ENCODE peak calls at places on chromosome 12, in six cellular contexts. One of them, this sample, is unnamed.

GRCh38 chr12:563250-563781 is 99.9 kb downstream of the NINJ2 start:
- DNase-seq in GM23248: no peak
- DNase-seq in HCT116: no peak
- DNase-seq in neural progenitor cell: no peak
- DNase-seq in PC-3: no peak
- DNase-seq in SK-N-SH: no peak
- DNase-seq in this sample: no peak

GRCh38 chr12:71636704-71637115 is 26.9 kb downstream of the ZFC3H1 start:
- DNase-seq in GM23248: peak; percentile 86
- DNase-seq in HCT116: peak; percentile 57
- DNase-seq in neural progenitor cell: peak; percentile 91
- DNase-seq in PC-3: peak; percentile 84
- DNase-seq in SK-N-SH: peak; percentile 53
- DNase-seq in this sample: peak; percentile 76

GRCh38 chr12:113189361-113189760 is 3.8 kb downstream of the RITA1 start:
- DNase-seq in GM23248: no peak
- DNase-seq in HCT116: no peak
- DNase-seq in neural progenitor cell: no peak
- DNase-seq in PC-3: no peak
- DNase-seq in SK-N-SH: no peak
- DNase-seq in this sample: no peak

GRCh38 chr12:84161296-84161695 is 751.3 kb downstream of the SLC6A15 start:
- DNase-seq in GM23248: no peak
- DNase-seq in HCT116: no peak
- DNase-seq in neural progenitor cell: no peak
- DNase-seq in PC-3: no peak
- DNase-seq in SK-N-SH: no peak
- DNase-seq in this sample: no peak

GRCh38 chr12:49133014-49133413 is 1.8 kb upstream of the TUBA1B start:
- DNase-seq in GM23248: peak; percentile 56
- DNase-seq in HCT116: no peak
- DNase-seq in neural progenitor cell: no peak
- DNase-seq in PC-3: no peak
- DNase-seq in SK-N-SH: peak; percentile 45
- DNase-seq in this sample: no peak

GRCh38 chr12:69655616-69656336 is 43.3 kb downstream of the BEST3 start:
- DNase-seq in GM23248: peak; percentile 90
- DNase-seq in HCT116: no peak
- DNase-seq in neural progenitor cell: no peak
- DNase-seq in PC-3: peak; percentile 9
- DNase-seq in SK-N-SH: no peak
- DNase-seq in this sample: no peak

GRCh38 chr12:121592323-121592722 is 11.5 kb upstream of the KDM2B start:
- DNase-seq in GM23248: no peak
- DNase-seq in HCT116: no peak
- DNase-seq in neural progenitor cell: no peak
- DNase-seq in PC-3: no peak
- DNase-seq in SK-N-SH: no peak
- DNase-seq in this sample: no peak

GRCh38 chr12:128644664-128645296 is 179.0 kb downstream of the SLC15A4 start:
- DNase-seq in GM23248: no peak
- DNase-seq in HCT116: no peak
- DNase-seq in neural progenitor cell: peak; percentile 69
- DNase-seq in PC-3: peak; percentile 45
- DNase-seq in SK-N-SH: peak; percentile 30
- DNase-seq in this sample: no peak

GRCh38 chr12:106139422-106140141 is 828 bp upstream of the NUAK1 start:
- DNase-seq in GM23248: peak; percentile 91
- DNase-seq in HCT116: peak; percentile 56
- DNase-seq in neural progenitor cell: peak; percentile 93
- DNase-seq in PC-3: peak; percentile 72
- DNase-seq in SK-N-SH: no peak
- DNase-seq in this sample: peak; percentile 74

GRCh38 chr12:53695148-53696138 is 19.6 kb upstream of the ATP5MC2 start:
- DNase-seq in GM23248: peak; percentile 92
- DNase-seq in HCT116: peak; percentile 36
- DNase-seq in neural progenitor cell: peak; percentile 82
- DNase-seq in PC-3: peak; percentile 16
- DNase-seq in SK-N-SH: peak; percentile 48
- DNase-seq in this sample: no peak
- H2AFZ ChIP-seq in GM23248: peak overlapping the region; percentile 49
- H2AFZ ChIP-seq in HCT116: peak overlapping the region; percentile 96
- H2AFZ ChIP-seq in neural progenitor cell: peak overlapping the region; percentile 58
- H2AFZ ChIP-seq in PC-3: peak overlapping the region; percentile 58
- H2AFZ ChIP-seq in SK-N-SH: no peak overlapping the region
- H2AFZ ChIP-seq in this sample: no peak overlapping the region

GRCh38 chr12:10363922-10364838 is 25.7 kb downstream of the KLRK1 start:
- DNase-seq in GM23248: peak; percentile 66
- DNase-seq in HCT116: no peak
- DNase-seq in neural progenitor cell: peak; percentile 41
- DNase-seq in PC-3: peak; percentile 40
- DNase-seq in SK-N-SH: no peak
- DNase-seq in this sample: peak; percentile 51

GRCh38 chr12:10363665-10363921 is 26.2 kb downstream of the KLRK1 start:
- DNase-seq in GM23248: no peak
- DNase-seq in HCT116: no peak
- DNase-seq in neural progenitor cell: no peak
- DNase-seq in PC-3: no peak
- DNase-seq in SK-N-SH: no peak
- DNase-seq in this sample: no peak

GRCh38 chr12:10364839-10365681 is 24.8 kb downstream of the KLRK1 start:
- DNase-seq in GM23248: peak; percentile 88
- DNase-seq in HCT116: peak; percentile 71
- DNase-seq in neural progenitor cell: peak; percentile 45
- DNase-seq in PC-3: peak; percentile 79
- DNase-seq in SK-N-SH: peak; percentile 33
- DNase-seq in this sample: peak; percentile 67

GRCh38 chr12:10366875-10367274 is 23.0 kb downstream of the KLRK1 start:
- DNase-seq in GM23248: peak; percentile 63
- DNase-seq in HCT116: no peak
- DNase-seq in neural progenitor cell: no peak
- DNase-seq in PC-3: peak; percentile 49
- DNase-seq in SK-N-SH: no peak
- DNase-seq in this sample: no peak

GRCh38 chr12:10365716-10366433 is 24.0 kb downstream of the KLRK1 start:
- DNase-seq in GM23248: peak; percentile 42
- DNase-seq in HCT116: peak; percentile 26
- DNase-seq in neural progenitor cell: peak; percentile 3
- DNase-seq in PC-3: peak; percentile 28
- DNase-seq in SK-N-SH: no peak
- DNase-seq in this sample: no peak
- H3K9ac ChIP-seq in GM23248: peak overlapping the region; percentile 78
- H3K9ac ChIP-seq in HCT116: peak overlapping the region; percentile 65
- H3K9ac ChIP-seq in neural progenitor cell: no peak overlapping the region
- H3K9ac ChIP-seq in PC-3: peak overlapping the region; percentile 61
- H3K9ac ChIP-seq in SK-N-SH: no peak overlapping the region
- H3K9ac ChIP-seq in this sample: no peak overlapping the region

DNA sequence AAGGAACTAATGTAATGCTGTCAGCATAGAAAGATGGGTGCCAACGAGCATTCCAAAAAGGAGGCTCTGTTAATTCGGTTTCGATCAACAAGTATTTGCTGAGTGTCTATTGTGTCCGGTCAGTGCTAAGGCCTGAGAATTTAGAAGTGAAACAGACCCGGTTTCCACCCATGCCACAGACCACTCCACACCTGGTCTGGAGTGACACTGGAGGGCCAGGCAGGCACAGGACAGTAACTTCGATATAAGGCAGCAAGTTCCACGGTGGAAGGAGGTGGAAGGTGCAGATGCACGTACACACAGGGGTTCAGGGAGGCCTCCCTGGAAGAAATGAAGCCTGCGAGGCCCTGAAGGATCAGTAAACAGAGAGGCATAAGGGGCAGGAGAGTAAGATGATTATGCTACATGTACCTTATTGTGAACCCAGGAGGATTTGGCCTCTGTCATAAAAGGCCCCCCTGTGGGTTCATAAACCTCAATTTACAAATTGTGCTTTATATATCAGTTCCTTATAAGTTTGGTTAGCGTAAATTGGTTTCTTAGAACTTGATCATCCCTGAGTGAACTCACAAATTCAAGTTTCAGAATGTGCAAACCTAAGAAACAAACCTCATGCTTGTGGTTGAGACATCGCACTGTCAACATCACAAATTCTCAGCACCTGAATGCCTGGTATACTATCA is 25.9 kb downstream of the SSH1 start:
- DNase-seq in GM23248: no peak
- DNase-seq in HCT116: no peak
- DNase-seq in neural progenitor cell: no peak
- DNase-seq in PC-3: no peak
- DNase-seq in SK-N-SH: no peak
- DNase-seq in this sample: peak; percentile 60
- TF ChIP-seq EZH2phosphoT487 in GM23248: no peak
- TF ChIP-seq EZH2phosphoT487 in HCT116: no peak
- TF ChIP-seq EZH2phosphoT487 in neural progenitor cell: no peak
- TF ChIP-seq EZH2phosphoT487 in PC-3: no peak
- TF ChIP-seq EZH2phosphoT487 in SK-N-SH: no peak
- TF ChIP-seq EZH2phosphoT487 in this sample: no peak

GRCh38 chr12:77760271-77761025 is 70.2 kb upstream of the NAV3 start:
- DNase-seq in GM23248: no peak
- DNase-seq in HCT116: no peak
- DNase-seq in neural progenitor cell: no peak
- DNase-seq in PC-3: no peak
- DNase-seq in SK-N-SH: no peak
- DNase-seq in this sample: no peak
- H2AFZ ChIP-seq in GM23248: no peak overlapping the region
- H2AFZ ChIP-seq in HCT116: no peak overlapping the region
- H2AFZ ChIP-seq in neural progenitor cell: no peak overlapping the region
- H2AFZ ChIP-seq in PC-3: no peak overlapping the region
- H2AFZ ChIP-seq in SK-N-SH: no peak overlapping the region
- H2AFZ ChIP-seq in this sample: no peak overlapping the region

DNA sequence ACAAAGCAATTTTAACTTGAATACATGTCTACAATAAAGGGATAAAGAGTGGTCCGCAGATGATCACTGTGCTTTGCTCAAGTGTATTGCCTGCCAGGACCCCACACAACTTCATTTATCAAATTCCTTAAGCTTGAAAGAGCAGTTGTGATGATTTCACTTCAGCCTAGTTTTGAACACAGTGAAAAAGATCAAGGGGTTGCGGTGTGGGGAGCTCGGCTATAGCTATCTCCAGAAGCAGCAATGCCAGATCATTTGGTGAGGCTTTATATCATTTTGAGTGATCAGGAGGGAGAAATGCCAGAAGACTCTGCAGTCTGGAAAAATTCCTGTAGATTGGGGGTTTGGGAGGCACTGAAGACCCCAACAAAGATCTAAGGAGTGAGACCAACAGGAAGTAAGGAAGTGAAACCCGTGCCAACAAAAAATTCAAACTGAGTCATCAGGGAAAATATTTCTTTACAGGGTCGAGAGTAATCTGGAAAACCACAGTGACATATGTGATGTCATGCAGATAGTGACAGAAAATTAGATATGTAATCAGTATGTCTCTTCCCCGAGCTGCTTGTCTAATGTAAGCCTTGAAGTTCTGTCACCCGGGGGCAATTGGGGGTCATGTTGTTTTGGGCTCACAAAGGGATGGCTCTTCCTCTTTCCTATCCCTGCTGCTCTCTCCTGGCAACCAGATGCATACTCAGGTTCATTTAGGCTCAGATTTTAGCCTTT is 221.8 kb downstream of the MSRB3 start:
- DNase-seq in GM23248: peak; percentile 36
- DNase-seq in HCT116: peak; percentile 93
- DNase-seq in neural progenitor cell: no peak
- DNase-seq in PC-3: peak; percentile 59
- DNase-seq in SK-N-SH: no peak
- DNase-seq in this sample: no peak
- H3K9ac ChIP-seq in GM23248: no peak overlapping the region
- H3K9ac ChIP-seq in HCT116: peak overlapping the region; percentile 62
- H3K9ac ChIP-seq in neural progenitor cell: no peak overlapping the region
- H3K9ac ChIP-seq in PC-3: no peak overlapping the region
- H3K9ac ChIP-seq in SK-N-SH: peak overlapping the region; percentile 20
- H3K9ac ChIP-seq in this sample: no peak overlapping the region

DNA sequence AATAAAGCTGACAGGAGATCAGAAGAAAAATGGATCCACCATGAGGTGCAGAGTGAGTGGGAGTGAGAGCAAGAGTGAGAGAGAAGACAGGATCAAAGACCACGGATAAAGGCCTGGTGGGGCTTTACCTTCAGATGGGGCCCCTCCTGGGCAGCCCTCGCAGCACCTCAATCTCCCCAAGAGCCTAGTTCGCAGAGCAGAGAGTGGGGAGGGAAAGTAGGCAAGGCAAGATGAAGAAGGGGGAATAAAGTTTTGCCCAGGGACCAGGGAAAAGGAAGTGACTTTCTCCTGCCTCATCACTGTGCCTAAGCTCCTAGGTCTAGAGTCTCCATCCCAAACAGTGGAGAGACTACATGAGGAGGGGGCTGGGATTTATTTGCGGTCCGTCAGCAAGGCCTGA is 10.3 kb downstream of the OR10P1 start:
- DNase-seq in GM23248: no peak
- DNase-seq in HCT116: no peak
- DNase-seq in neural progenitor cell: no peak
- DNase-seq in PC-3: no peak
- DNase-seq in SK-N-SH: no peak
- DNase-seq in this sample: no peak
- TF ChIP-seq EZH2phosphoT487 in GM23248: no peak
- TF ChIP-seq EZH2phosphoT487 in HCT116: no peak
- TF ChIP-seq EZH2phosphoT487 in neural progenitor cell: no peak
- TF ChIP-seq EZH2phosphoT487 in PC-3: no peak
- TF ChIP-seq EZH2phosphoT487 in SK-N-SH: no peak
- TF ChIP-seq EZH2phosphoT487 in this sample: no peak